ENCODE peak calls at places on chromosomes 7 and 10, in four cellular contexts. M, Z, G and V are unnamed samples. For H3K36me3, the result is how much of the 10 kb centered on the place peaks cover.

GRCh38 chr7:7304705-7305475 is 122.5 kb downstream of the C1GALT1 start:
- DNase-seq in G (no peak), Z (no peak), M (no peak), V (no peak)

GRCh38 chr10:95792874-95793285 is 36.9 kb downstream of the ENTPD1 start:
- DNase-seq in M (no peak), G (no peak), Z (no peak), V (no peak)

GRCh38 chr7:63067897-63068585 is 930.6 kb upstream of the ZNF722 start:
- DNase-seq in Z (no peak), G (no peak), M (no peak), V (no peak)

GRCh38 chr7:11830582-11831382 is 1.2 kb downstream of the THSD7A start:
- DNase-seq in G (no peak), M (no peak), Z (no peak), V (no peak)

GRCh38 chr7:151351027-151351426 is 9.4 kb downstream of the NUB1 start:
- DNase-seq in Z (no peak), G (no peak), M (no peak), V (peak)

GRCh38 chr10:117362313-117362712 is 12.9 kb downstream of the PDZD8 start:
- DNase-seq in Z (no peak), G (no peak), M (no peak), V (no peak)

GRCh38 chr10:80104066-80104926 is 25.8 kb downstream of the TMEM254 start:
- DNase-seq in G (no peak), Z (no peak), M (no peak), V (no peak)

GRCh38 chr7:105827106-105827870 is 49.1 kb downstream of the ATXN7L1 start:
- DNase-seq in Z (no peak), G (no peak), M (no peak), V (no peak)

GRCh38 chr7:11689096-11689495 is 142.9 kb downstream of the THSD7A start:
- DNase-seq in Z (no peak), G (no peak), M (no peak), V (no peak)

GRCh38 chr7:108605582-108606173 is 36.0 kb downstream of the DNAJB9 start:
- DNase-seq in G (no peak), M (no peak), Z (no peak), V (no peak)

GRCh38 chr7:99642099-99642498 is 25.4 kb downstream of the ZSCAN25 start:
- DNase-seq in M (no peak), Z (no peak), G (no peak), V (no peak)

GRCh38 chr10:133278577-133279265 is 2.1 kb upstream of the ADAM8 start:
- DNase-seq in M (peak), G (no peak), Z (no peak), V (peak)

GRCh38 chr10:130743751-130744191 is 567.8 kb downstream of the TCERG1L start:
- DNase-seq in G (no peak), Z (no peak), M (no peak), V (no peak)

GRCh38 chr10:34049469-34049868 is 715.0 kb upstream of the NRP1 start:
- DNase-seq in Z (no peak), G (no peak), M (no peak), V (no peak)

GRCh38 chr10:71603190-71603589 is 116.4 kb downstream of the C10orf105 start:
- DNase-seq in Z (no peak), G (no peak), M (no peak), V (no peak)

GRCh38 chr10:84356951-84357350 is 28.6 kb downstream of the CCSER2 start:
- DNase-seq in M (no peak), G (no peak), Z (no peak), V (no peak)

GRCh38 chr7:73786588-73786987 is 16.5 kb upstream of the CLDN3 start:
- DNase-seq in Z (no peak), G (no peak), M (no peak), V (no peak)

GRCh38 chr7:127504715-127505114 is 80.7 kb downstream of the GCC1 start:
- DNase-seq in M (no peak), G (no peak), Z (no peak), V (no peak)

GRCh38 chr7:2006921-2007381 is 225.8 kb downstream of the MAD1L1 start:
- DNase-seq in G (no peak), M (peak), Z (no peak), V (no peak)

GRCh38 chr10:1400129-1400865 is 337.0 kb downstream of the ADARB2 start:
- DNase-seq in M (no peak), G (no peak), Z (no peak), V (no peak)

GRCh38 chr10:69327463-69328345 is 49.4 kb downstream of the HK1 start:
- DNase-seq in M (peak), G (no peak), Z (no peak), V (peak)

GRCh38 chr7:25194036-25194435 is 34.2 kb downstream of the NPVF start:
- DNase-seq in Z (no peak), G (no peak), M (no peak), V (no peak)

GRCh38 chr7:123979876-123980275 is 53.0 kb downstream of the TMEM229A start:
- DNase-seq in G (no peak), M (no peak), Z (no peak), V (no peak)

GRCh38 chr7:115707236-115707635 is 323.3 kb downstream of the TFEC start:
- DNase-seq in G (no peak), Z (peak), M (no peak), V (no peak)

GRCh38 chr10:112811741-112812551 is 138.1 kb upstream of the TCF7L2 start:
- DNase-seq in G (peak), M (no peak), Z (peak), V (no peak)

GRCh38 chr10:35259769-35260397 is 76.4 kb upstream of the CCNY start:
- DNase-seq in M (no peak), Z (no peak), G (peak), V (no peak)

GRCh38 chr7:66099551-66100407 is 14.9 kb upstream of the CRCP start:
- DNase-seq in Z (peak), M (no peak), G (no peak), V (no peak)

GRCh38 chr7:2190531-2190930 is 42.2 kb downstream of the MAD1L1 start:
- DNase-seq in G (no peak), M (no peak), Z (no peak), V (no peak)

GRCh38 chr10:77075916-77076315 is 561.7 kb downstream of the KCNMA1 start:
- DNase-seq in M (no peak), Z (no peak), G (no peak), V (no peak)

DNA sequence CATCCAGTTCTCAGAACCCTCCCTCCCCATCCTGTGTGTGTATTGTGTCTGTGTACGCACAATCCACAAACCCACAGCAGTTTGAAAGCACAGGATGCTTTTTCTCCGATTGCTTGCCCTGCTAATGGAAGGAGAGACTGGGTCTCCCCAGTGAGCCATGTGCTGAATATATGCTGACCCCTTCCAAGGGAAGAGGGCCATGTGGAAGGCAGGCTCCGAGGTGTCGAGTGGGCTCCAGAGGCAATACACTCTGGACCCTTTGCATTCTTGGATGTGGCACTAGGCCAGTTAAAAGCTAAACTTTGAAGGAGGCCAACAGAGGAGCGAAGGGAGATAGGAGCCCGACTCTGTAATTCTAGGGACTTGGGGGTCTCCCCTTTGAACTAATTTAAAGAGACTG is 10.7 kb downstream of the DUSP5 start:
- DNase-seq in M (no peak), G (no peak), Z (no peak), V (no peak)
- H3K36me3 ChIP-seq in M (half or more), G (under half), Z (half or more), V (half or more)

GRCh38 chr10:125101581-125101980 is 58.8 kb downstream of the CTBP2 start:
- DNase-seq in Z (no peak), M (no peak), G (no peak), V (no peak)
- H3K36me3 ChIP-seq in Z (under half), M (under half), G (under half), V (under half)

DNA sequence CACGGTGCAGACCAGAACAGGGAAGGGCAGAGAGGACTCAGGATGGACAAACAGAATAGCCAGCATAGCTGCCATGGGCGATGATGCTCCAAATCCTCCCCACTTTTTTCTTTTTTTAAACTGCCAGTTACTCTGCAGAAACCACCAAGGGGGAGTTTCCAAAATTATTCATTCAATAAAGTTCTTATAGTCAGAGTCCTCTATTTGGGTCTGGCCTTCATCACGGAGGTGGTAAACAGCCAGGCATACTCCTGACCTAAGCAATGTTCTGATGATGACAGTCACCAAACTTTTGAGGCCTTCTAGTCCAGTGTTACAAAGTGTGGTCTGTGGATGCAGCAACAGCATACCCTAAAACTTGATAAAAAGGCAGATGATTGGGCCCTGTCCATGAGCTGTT is 12.3 kb downstream of the RAPGEF5 start:
- DNase-seq in M (no peak), G (no peak), Z (no peak), V (no peak)
- H3K36me3 ChIP-seq in M (under half), G (under half), Z (under half), V (under half)

DNA sequence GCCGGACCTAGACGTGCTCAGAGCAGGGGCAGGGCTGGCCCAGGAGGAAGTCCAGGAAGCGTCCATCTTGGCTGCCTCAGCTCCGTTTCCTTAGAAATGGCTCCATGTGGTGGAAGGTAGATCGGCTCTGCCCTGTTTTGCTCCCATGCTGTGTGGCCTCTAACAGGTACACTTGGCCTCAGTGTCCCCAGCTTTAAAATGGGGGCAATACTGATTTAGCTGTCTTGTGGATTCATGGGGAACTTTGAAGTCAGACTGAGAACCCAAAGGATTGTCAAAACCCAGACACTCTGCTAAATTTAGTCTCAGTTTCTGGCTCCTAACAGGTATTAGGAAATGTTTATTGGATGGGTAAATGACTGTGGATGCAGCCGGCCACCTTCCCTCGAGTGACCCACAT is 15.9 kb downstream of the MTURN start:
- DNase-seq in G (no peak), M (no peak), Z (no peak), V (no peak)
- H3K36me3 ChIP-seq in G (under half), M (half or more), Z (under half), V (under half)

GRCh38 chr10:103090911-103091310 is 102.2 kb downstream of the NT5C2 start:
- DNase-seq in G (no peak), M (no peak), Z (no peak), V (no peak)

GRCh38 chr10:103095005-103095404 is 98.1 kb downstream of the NT5C2 start:
- DNase-seq in Z (no peak), M (no peak), G (no peak), V (no peak)

GRCh38 chr10:103100620-103101019 is 92.5 kb downstream of the NT5C2 start:
- DNase-seq in Z (no peak), M (no peak), G (no peak), V (no peak)

GRCh38 chr10:103096130-103096529 is 96.9 kb downstream of the NT5C2 start:
- DNase-seq in G (no peak), M (no peak), Z (no peak), V (no peak)
- H3K36me3 ChIP-seq in G (half or more), M (half or more), Z (under half), V (under half)

GRCh38 chr10:121541450-121541849 is 56.8 kb downstream of the FGFR2 start:
- DNase-seq in G (no peak), Z (no peak), M (no peak), V (no peak)
- H3K36me3 ChIP-seq in G (under half), Z (under half), M (under half), V (under half)

DNA sequence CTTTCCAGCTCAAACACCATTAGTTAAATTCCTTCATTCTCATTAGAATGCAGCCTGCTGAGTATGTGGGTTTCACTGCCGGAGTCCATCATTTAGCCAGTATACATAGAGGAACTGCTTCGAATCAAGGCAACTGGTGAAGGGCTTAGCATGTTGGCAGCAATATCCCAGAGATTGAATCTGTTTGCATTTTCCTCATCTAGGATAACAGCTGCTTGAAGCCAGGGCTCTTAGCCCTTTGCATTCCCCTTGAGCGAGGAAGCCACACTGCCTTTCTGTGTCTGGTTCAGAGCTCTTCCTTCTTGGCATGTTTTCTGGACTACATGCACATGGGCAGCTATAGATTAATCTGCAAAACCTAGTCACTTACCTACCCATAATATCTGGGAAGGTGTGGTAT is 14.6 kb downstream of the NODAL start:
- DNase-seq in G (no peak), Z (no peak), M (no peak), V (no peak)
- H3K36me3 ChIP-seq in G (under half), Z (under half), M (half or more), V (under half)

GRCh38 chr10:126937026-126937425 is 31.8 kb downstream of the DOCK1 start:
- DNase-seq in G (no peak), Z (no peak), M (no peak), V (no peak)
- H3K36me3 ChIP-seq in G (under half), Z (under half), M (under half), V (under half)